ENCODE peak calls at places on chromosome 5, in four cellular contexts. H, P, M and J are unnamed samples.

GRCh38 chr5:102691434-102691833 is 63.7 kb upstream of the PAM start:
- DNase-seq in H (no peak), P (peak; percentile 36), M (no peak), J (no peak)

GRCh38 chr5:74415695-74416102 is 224.8 kb downstream of the ENC1 start:
- DNase-seq in H (no peak), P (peak; percentile 71), M (no peak), J (no peak)

GRCh38 chr5:29744618-29745017 is 1448.9 kb upstream of the CDH6 start:
- DNase-seq in H (no peak), P (no peak), M (no peak), J (no peak)

GRCh38 chr5:176167800-176168199 is 70.4 kb upstream of the SIMC1 start:
- DNase-seq in H (no peak), P (no peak), M (peak; percentile 24), J (no peak)

GRCh38 chr5:95808686-95809413 is 13.7 kb downstream of the GLRX start:
- DNase-seq in H (no peak), P (peak; percentile 86), M (no peak), J (peak; percentile 52)

GRCh38 chr5:137642091-137642490 is 93.8 kb downstream of the KLHL3 start:
- DNase-seq in H (no peak), P (no peak), M (no peak), J (no peak)

GRCh38 chr5:61306531-61307195 is 25.4 kb upstream of the ZSWIM6 start:
- DNase-seq in H (no peak), P (peak; percentile 97), M (no peak), J (peak; percentile 93)

GRCh38 chr5:142277796-142278195 is 47.0 kb downstream of the SPRY4 start:
- DNase-seq in H (no peak), P (no peak), M (no peak), J (no peak)

DNA sequence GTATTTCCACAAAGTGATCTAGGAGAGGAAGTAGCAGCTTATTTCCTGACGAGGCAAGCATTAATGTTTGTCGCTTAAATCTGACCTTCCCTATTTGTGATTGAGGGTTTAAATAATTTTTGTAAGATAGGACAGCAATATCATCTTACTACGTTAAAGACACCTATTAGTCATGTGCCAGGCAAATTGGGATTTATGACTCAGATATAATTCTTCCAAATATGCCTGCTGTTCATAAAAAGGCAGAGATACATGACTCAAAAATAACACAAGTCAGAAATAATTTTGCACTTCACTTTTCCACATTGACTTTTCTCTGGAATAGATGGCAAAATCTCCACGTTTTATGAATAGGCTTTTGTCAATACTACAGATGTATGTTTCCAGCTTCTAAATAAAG is 43.0 kb upstream of the CDH12 start:
- DNase-seq in H (no peak), P (no peak), M (no peak), J (no peak)
- H2BK5ac ChIP-seq in H (no peak overlapping the region), P (no peak overlapping the region), M (no peak overlapping the region), J (no peak overlapping the region)

GRCh38 chr5:39732166-39732565 is 307.4 kb upstream of the DAB2 start:
- DNase-seq in H (no peak), P (no peak), M (no peak), J (no peak)
- H3K14ac ChIP-seq in H (no peak overlapping the region), P (no peak overlapping the region), M (no peak overlapping the region), J (no peak overlapping the region)

DNA sequence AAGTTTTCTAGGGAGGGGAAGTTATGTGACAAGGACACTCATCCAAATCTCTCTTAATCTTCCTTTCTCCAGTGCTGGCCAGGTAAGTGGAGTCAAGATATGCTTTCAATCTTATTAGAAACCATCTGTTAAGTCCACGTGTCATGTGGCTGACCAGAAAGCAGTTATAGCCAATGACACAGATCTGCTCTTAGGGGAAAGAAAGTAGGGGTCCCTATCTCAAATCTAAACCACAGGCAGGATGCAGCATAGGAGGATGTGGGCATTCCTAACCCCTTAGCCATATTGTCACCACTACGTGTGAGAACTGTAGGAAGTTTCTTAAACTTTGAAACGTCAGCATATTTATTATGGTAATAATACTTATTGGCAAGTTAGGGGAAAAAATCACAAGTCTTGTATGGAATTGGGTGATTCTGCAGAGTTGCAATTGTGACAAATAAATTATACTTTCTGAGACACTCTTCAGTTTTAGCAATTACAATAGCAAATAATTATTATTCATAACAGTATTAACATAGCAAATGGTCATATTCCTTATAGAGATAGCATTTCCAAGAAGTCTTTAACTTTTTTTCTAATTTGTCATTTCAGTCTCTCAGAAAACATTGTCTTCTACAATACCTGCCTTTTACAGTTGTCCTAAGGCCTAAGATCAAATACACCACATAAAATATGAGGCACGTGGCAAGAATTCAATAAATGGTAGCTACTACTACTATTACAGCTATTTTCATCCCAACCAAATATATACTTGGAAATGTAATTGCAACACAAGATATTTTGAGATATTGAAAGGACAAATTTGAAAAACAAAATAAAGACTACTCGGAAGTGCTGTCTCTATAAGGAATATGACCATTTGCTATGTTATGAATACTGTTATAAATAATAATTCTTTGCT is 236.9 kb downstream of the PDE4D start:
- DNase-seq in H (no peak), P (peak; percentile 10), M (no peak), J (no peak)
- H3K23ac ChIP-seq in H (no peak overlapping the region), P (no peak overlapping the region), M (no peak overlapping the region), J (no peak overlapping the region)

GRCh38 chr5:151758430-151759241 is at the start of gene ATOX1:
- DNase-seq in H (peak; percentile 93), P (peak; percentile 93), M (peak; percentile 91), J (peak; percentile 87)
- H2BK5ac ChIP-seq in H (no peak within 1 kb of the TSS), P (no peak within 1 kb of the TSS), M (no peak within 1 kb of the TSS), J (peak within 1 kb of the TSS; percentile 46)